ENCODE peak calls at places on chromosomes 13 and 19, in ten cellular contexts. F is NCI-H1092; J is stimulated activated CD4-positive, alpha-beta T cell treated with anti-CD3 and anti-CD28 coated beads, Interleukin-2, amount 100 ng/mL, for 48 hours; V is brain microvascular endothelial cell; E is neural progenitor cell; S is vagina; P is ecto neural progenitor cell; K is psoas muscle; B is AG09319; A is testis. M is an unnamed sample.

GRCh38 chr13:47611664-47612288 is 389.3 kb downstream of the SUCLA2 start:
- DNase-seq in E (no peak), A (no peak), K (no peak), J (no peak), S (no peak), V (peak; percentile 66), P (no peak), B (no peak), F (no peak), M (no peak)

GRCh38 chr13:23696610-23697009 is 126.4 kb downstream of the TNFRSF19 start:
- DNase-seq in E (peak; percentile 15), A (no peak), J (no peak), S (no peak), B (no peak), P (no peak), F (no peak), V (no peak), K (no peak), M (no peak)

GRCh38 chr13:25247345-25247744 is 39.9 kb downstream of the MTMR6 start:
- DNase-seq in S (no peak), K (no peak), V (no peak), A (no peak), B (no peak), P (no peak), E (no peak), J (no peak), F (no peak), M (no peak)

GRCh38 chr19:38565686-38566105 is 52.1 kb downstream of the MAP4K1 start:
- DNase-seq in J (no peak), E (no peak), A (no peak), B (no peak), S (no peak), F (no peak), K (no peak), P (no peak), V (no peak), M (no peak)

GRCh38 chr19:49890349-49891311 is 6.1 kb downstream of the IL4I1 start:
- DNase-seq in J (peak; percentile 63), V (no peak), F (no peak), P (peak; percentile 88), A (peak; percentile 57), K (no peak), E (peak; percentile 82), S (no peak), B (no peak), M (peak; percentile 88)

GRCh38 chr13:33787051-33787591 is 30.8 kb upstream of the RFC3 start:
- DNase-seq in F (no peak), S (no peak), B (no peak), A (no peak), K (no peak), P (no peak), J (no peak), V (no peak), E (no peak), M (no peak)

GRCh38 chr13:114144606-114145244 is 12.3 kb upstream of the RASA3 start:
- DNase-seq in P (no peak), J (no peak), V (no peak), F (no peak), A (no peak), K (no peak), B (no peak), S (no peak), E (no peak), M (no peak)

GRCh38 chr13:44048326-44048725 is 168.6 kb downstream of the LACC1 start:
- DNase-seq in K (no peak), P (no peak), F (no peak), V (no peak), B (no peak), J (no peak), E (no peak), A (no peak), S (no peak), M (no peak)

GRCh38 chr13:44329909-44330545 is 43.6 kb upstream of the SERP2 start:
- DNase-seq in A (no peak), B (no peak), P (no peak), E (no peak), F (no peak), S (no peak), J (no peak), K (no peak), V (no peak), M (no peak)

GRCh38 chr13:90055121-90055520 is 1292.4 kb upstream of the MIR17HG start:
- DNase-seq in J (no peak), P (no peak), E (no peak), K (no peak), F (no peak), S (no peak), A (no peak), B (no peak), V (no peak), M (no peak)

GRCh38 chr19:4454952-4455738 is 2.4 kb downstream of the UBXN6 start:
- DNase-seq in S (no peak), A (peak; percentile 73), E (no peak), F (no peak), J (no peak), V (peak; percentile 39), P (no peak), B (peak; percentile 54), K (peak; percentile 52), M (no peak)